ENCODE peak calls at places on chromosomes 2 and 18, in four cellular contexts. One of them, this sample, is unnamed.

GRCh38 chr2:231640646-231641111 is 48.0 kb downstream of the TEX44 start:
- DNase-seq in MM.1S: no peak
- DNase-seq in GM12878: no peak
- DNase-seq in HL-60: peak
- DNase-seq in this sample: no peak

GRCh38 chr2:217835931-217836881 is 166.6 kb downstream of the TNS1 start:
- DNase-seq in MM.1S: no peak
- DNase-seq in GM12878: no peak
- DNase-seq in HL-60: peak
- DNase-seq in this sample: no peak

GRCh38 chr2:171410101-171410500 is 23.7 kb downstream of the METTL8 start:
- DNase-seq in MM.1S: no peak
- DNase-seq in GM12878: no peak
- DNase-seq in HL-60: no peak
- DNase-seq in this sample: no peak

GRCh38 chr18:79905389-79905911 is 46.0 kb downstream of the SLC66A2 start:
- DNase-seq in MM.1S: no peak
- DNase-seq in GM12878: no peak
- DNase-seq in HL-60: no peak
- DNase-seq in this sample: no peak

GRCh38 chr2:195664528-195664927 is 7.5 kb downstream of the SLC39A10 start:
- DNase-seq in MM.1S: no peak
- DNase-seq in GM12878: no peak
- DNase-seq in HL-60: no peak
- DNase-seq in this sample: no peak

GRCh38 chr2:181685150-181685688 is 4.9 kb upstream of the NEUROD1 start:
- DNase-seq in MM.1S: no peak
- DNase-seq in GM12878: no peak
- DNase-seq in HL-60: no peak
- DNase-seq in this sample: no peak

GRCh38 chr2:147030966-147031760 is 813.7 kb upstream of the ACVR2A start:
- DNase-seq in MM.1S: no peak
- DNase-seq in GM12878: no peak
- DNase-seq in HL-60: no peak
- DNase-seq in this sample: no peak

GRCh38 chr2:210302326-210302725 is 12.6 kb downstream of the MYL1 start:
- DNase-seq in MM.1S: no peak
- DNase-seq in GM12878: no peak
- DNase-seq in HL-60: no peak
- DNase-seq in this sample: no peak

GRCh38 chr2:74921236-74921736 is 37.2 kb upstream of the POLE4 start:
- DNase-seq in MM.1S: no peak
- DNase-seq in GM12878: no peak
- DNase-seq in HL-60: no peak
- DNase-seq in this sample: no peak

GRCh38 chr18:2495381-2495780 is 75.9 kb downstream of the METTL4 start:
- DNase-seq in MM.1S: no peak
- DNase-seq in GM12878: no peak
- DNase-seq in HL-60: no peak
- DNase-seq in this sample: no peak

GRCh38 chr2:118737690-118738089 is 109.8 kb downstream of the EN1 start:
- DNase-seq in MM.1S: no peak
- DNase-seq in GM12878: no peak
- DNase-seq in HL-60: no peak
- DNase-seq in this sample: no peak

GRCh38 chr2:171210864-171211431 is 50.3 kb upstream of the TLK1 start:
- DNase-seq in MM.1S: peak
- DNase-seq in GM12878: peak
- DNase-seq in HL-60: no peak
- DNase-seq in this sample: peak

GRCh38 chr2:64657416-64657815 is 3.7 kb upstream of the SERTAD2 start:
- DNase-seq in MM.1S: peak
- DNase-seq in GM12878: no peak
- DNase-seq in HL-60: no peak
- DNase-seq in this sample: no peak

GRCh38 chr2:71720596-71721361 is 267.4 kb downstream of the DYSF start:
- DNase-seq in MM.1S: no peak
- DNase-seq in GM12878: no peak
- DNase-seq in HL-60: no peak
- DNase-seq in this sample: no peak

GRCh38 chr2:233857511-233858118 is 3.3 kb upstream of the HJURP start:
- DNase-seq in MM.1S: peak
- DNase-seq in GM12878: no peak
- DNase-seq in HL-60: no peak
- DNase-seq in this sample: no peak

GRCh38 chr2:178679891-178680290 is 127.3 kb downstream of the TTN start:
- DNase-seq in MM.1S: no peak
- DNase-seq in GM12878: no peak
- DNase-seq in HL-60: no peak
- DNase-seq in this sample: no peak

GRCh38 chr2:198098918-198099317 is 294.5 kb downstream of the PLCL1 start:
- DNase-seq in MM.1S: no peak
- DNase-seq in GM12878: no peak
- DNase-seq in HL-60: no peak
- DNase-seq in this sample: no peak

GRCh38 chr2:131004446-131005209 is 88.6 kb downstream of the FAM168B start:
- DNase-seq in MM.1S: no peak
- DNase-seq in GM12878: no peak
- DNase-seq in HL-60: no peak
- DNase-seq in this sample: no peak

GRCh38 chr2:47056374-47056773 is 98.7 kb downstream of the STPG4 start:
- DNase-seq in MM.1S: no peak
- DNase-seq in GM12878: no peak
- DNase-seq in HL-60: no peak
- DNase-seq in this sample: no peak

GRCh38 chr18:58776084-58776483 is 88.6 kb upstream of the ZNF532 start:
- DNase-seq in MM.1S: peak
- DNase-seq in GM12878: no peak
- DNase-seq in HL-60: no peak
- DNase-seq in this sample: no peak

GRCh38 chr2:22035333-22035964 is 911.7 kb downstream of the TDRD15 start:
- DNase-seq in MM.1S: no peak
- DNase-seq in GM12878: no peak
- DNase-seq in HL-60: no peak
- DNase-seq in this sample: no peak

GRCh38 chr2:96832751-96833507 is 10.9 kb downstream of the ANKRD23 start:
- DNase-seq in MM.1S: no peak
- DNase-seq in GM12878: no peak
- DNase-seq in HL-60: no peak
- DNase-seq in this sample: no peak

GRCh38 chr18:4586729-4587128 is 131.6 kb upstream of the DLGAP1 start:
- DNase-seq in MM.1S: no peak
- DNase-seq in GM12878: no peak
- DNase-seq in HL-60: no peak
- DNase-seq in this sample: no peak

GRCh38 chr2:73163522-73164367 is 38.6 kb upstream of the NOTO start:
- DNase-seq in MM.1S: peak
- DNase-seq in GM12878: no peak
- DNase-seq in HL-60: no peak
- DNase-seq in this sample: no peak
- TF ChIP-seq CTCF in MM.1S: peak
- TF ChIP-seq CTCF in GM12878: peak
- TF ChIP-seq CTCF in HL-60: peak
- TF ChIP-seq CTCF in this sample: peak

GRCh38 chr2:85585781-85586105 is 1.5 kb downstream of the VAMP5 start:
- DNase-seq in MM.1S: no peak
- DNase-seq in GM12878: no peak
- DNase-seq in HL-60: no peak
- DNase-seq in this sample: no peak
- H3K4me3 ChIP-seq in MM.1S: no peak
- H3K4me3 ChIP-seq in GM12878: no peak
- H3K4me3 ChIP-seq in HL-60: no peak
- H3K4me3 ChIP-seq in this sample: no peak

DNA sequence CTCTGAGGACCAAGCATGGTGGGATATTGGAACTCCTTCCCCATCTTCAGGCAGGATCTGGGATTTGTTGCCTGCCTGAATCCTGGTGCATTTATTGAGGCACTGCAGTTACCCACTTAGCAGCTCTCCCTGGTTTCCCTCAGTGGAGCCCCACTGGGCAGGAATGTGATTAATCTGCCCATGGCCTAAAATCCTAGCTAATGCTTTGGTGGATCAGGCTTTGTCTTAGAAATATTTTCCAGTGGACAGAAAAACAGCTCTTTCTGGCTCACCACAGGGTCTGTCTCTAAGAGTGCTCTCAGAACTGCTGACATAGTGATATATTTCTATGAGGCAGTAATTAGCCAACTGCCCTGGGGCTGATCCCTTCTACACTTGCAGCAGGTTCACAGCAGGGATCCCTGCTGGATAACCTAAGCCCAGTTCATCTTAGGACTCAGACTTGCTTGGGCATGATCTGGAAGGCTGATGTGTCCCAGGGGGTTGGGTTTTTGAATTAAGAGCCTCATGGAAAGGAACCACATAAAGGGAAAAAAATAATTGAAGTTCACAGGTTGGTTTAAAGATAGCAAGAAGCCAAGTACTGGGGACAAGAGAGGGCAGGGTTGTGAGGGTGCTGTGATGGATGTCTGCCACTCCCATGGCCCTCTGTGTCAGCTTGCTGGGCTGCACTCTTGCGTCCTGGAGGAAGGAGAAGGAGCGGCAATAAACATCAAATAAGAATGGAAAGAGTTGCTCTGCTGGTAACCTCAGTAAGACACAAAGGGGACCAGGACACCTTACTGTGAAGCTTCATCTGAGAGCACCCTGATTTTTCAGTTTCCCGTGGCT is 44.2 kb upstream of the ZDBF2 start:
- DNase-seq in MM.1S: peak
- DNase-seq in GM12878: no peak
- DNase-seq in HL-60: no peak
- DNase-seq in this sample: no peak
- TF ChIP-seq CTCF in MM.1S: no peak
- TF ChIP-seq CTCF in GM12878: no peak
- TF ChIP-seq CTCF in HL-60: no peak
- TF ChIP-seq CTCF in this sample: no peak

GRCh38 chr18:458016-458415 is 42.5 kb downstream of the COLEC12 start:
- DNase-seq in MM.1S: no peak
- DNase-seq in GM12878: no peak
- DNase-seq in HL-60: no peak
- DNase-seq in this sample: no peak

GRCh38 chr18:453399-453798 is 47.1 kb downstream of the COLEC12 start:
- DNase-seq in MM.1S: no peak
- DNase-seq in GM12878: no peak
- DNase-seq in HL-60: no peak
- DNase-seq in this sample: no peak

GRCh38 chr18:457120-457519 is 43.4 kb downstream of the COLEC12 start:
- DNase-seq in MM.1S: peak
- DNase-seq in GM12878: no peak
- DNase-seq in HL-60: no peak
- DNase-seq in this sample: no peak

GRCh38 chr18:457533-457932 is 43.0 kb downstream of the COLEC12 start:
- DNase-seq in MM.1S: no peak
- DNase-seq in GM12878: no peak
- DNase-seq in HL-60: no peak
- DNase-seq in this sample: no peak

GRCh38 chr18:456361-456821 is 44.1 kb downstream of the COLEC12 start:
- DNase-seq in MM.1S: no peak
- DNase-seq in GM12878: no peak
- DNase-seq in HL-60: no peak
- DNase-seq in this sample: no peak
- H3K4me3 ChIP-seq in MM.1S: no peak
- H3K4me3 ChIP-seq in GM12878: no peak
- H3K4me3 ChIP-seq in HL-60: no peak
- H3K4me3 ChIP-seq in this sample: no peak

DNA sequence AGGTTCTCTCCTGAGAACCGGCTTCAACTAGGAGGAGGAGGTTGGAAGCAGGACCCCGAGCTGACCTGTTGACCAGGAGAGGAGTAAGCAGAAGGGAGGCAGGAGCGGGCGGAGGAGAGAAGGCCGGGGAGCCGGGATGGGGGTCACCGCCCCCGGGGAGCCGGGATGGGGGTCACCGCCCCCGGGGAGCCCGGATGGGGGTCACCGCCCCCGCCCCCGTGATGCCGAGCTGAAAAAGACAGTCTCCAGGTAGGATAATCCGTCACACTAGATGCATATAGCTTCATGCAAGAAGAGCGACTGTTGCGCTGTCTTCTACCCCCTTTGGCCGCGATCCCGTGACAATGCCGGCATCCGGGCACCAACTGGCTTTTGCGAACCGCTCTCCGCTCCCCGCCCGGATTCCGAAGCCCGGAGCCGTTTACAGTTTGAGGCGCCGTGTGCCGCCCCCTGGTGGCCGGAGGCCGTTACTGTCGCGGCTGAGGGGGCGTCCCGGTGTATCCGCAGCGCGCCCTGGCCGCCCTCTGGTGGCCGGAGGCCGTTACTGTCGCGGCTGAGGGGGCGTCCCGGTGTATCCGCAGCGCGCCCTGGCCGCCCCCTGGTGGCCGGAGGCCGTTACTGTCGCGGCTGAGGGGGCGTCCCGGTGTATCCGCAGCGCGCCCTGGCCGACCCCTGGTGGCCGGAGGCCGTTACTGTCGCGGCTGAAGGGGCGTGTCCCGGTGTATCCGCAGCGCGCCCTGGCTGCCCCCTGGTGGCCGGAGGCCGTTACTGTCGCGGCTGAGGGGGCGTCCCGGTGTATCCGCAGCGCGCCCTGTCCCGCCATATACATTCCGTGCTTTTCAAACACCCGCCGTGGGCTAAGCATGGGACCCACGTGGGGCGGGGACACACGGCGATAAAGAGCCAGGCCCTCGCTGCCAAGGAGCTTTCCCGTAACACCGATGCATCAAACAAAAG is 89.6 kb downstream of the ACTR3 start:
- DNase-seq in MM.1S: no peak
- DNase-seq in GM12878: no peak
- DNase-seq in HL-60: no peak
- DNase-seq in this sample: no peak
- TF ChIP-seq CTCF in MM.1S: peak
- TF ChIP-seq CTCF in GM12878: peak
- TF ChIP-seq CTCF in HL-60: no peak
- TF ChIP-seq CTCF in this sample: peak